ENCODE peak calls at places on chromosome X, in ten cellular contexts. K, W, T, O, D, C, R, M, S and Z are unnamed samples.

GRCh38 chrX:66672106-66672505 is 33.2 kb upstream of the EDA2R start:
- DNase-seq in K (peak), W (no peak), T (no peak), O (no peak), D (no peak), C (peak), R (no peak), M (no peak), S (no peak), Z (no peak)

GRCh38 chrX:23803931-23804381 is 21.0 kb downstream of the SAT1 start:
- DNase-seq in K (peak), W (no peak), T (no peak), O (peak), D (peak), C (peak), R (no peak), M (no peak), S (no peak), Z (no peak)

GRCh38 chrX:151085207-151085606 is 91.2 kb upstream of the GPR50 start:
- DNase-seq in K (no peak), W (no peak), T (no peak), O (no peak), D (no peak), C (no peak), R (no peak), M (no peak), S (no peak), Z (no peak)

GRCh38 chrX:69285881-69286545 is 120.8 kb upstream of the PJA1 start:
- DNase-seq in K (peak), W (peak), T (peak), O (peak), D (peak), C (peak), R (peak), M (no peak), S (peak), Z (peak)

GRCh38 chrX:123818243-123818642 is 41.6 kb upstream of the XIAP start:
- DNase-seq in K (peak), W (no peak), T (no peak), O (peak), D (peak), C (no peak), R (no peak), M (no peak), S (no peak), Z (no peak)

GRCh38 chrX:26597981-26598380 is 382.0 kb downstream of the MAGEB5 start:
- DNase-seq in K (peak), W (no peak), T (no peak), O (no peak), D (no peak), C (no peak), R (no peak), M (no peak), S (no peak), Z (no peak)

GRCh38 chrX:120468071-120468470 is 1.0 kb downstream of the LAMP2 start:
- DNase-seq in K (no peak), W (no peak), T (no peak), O (no peak), D (no peak), C (no peak), R (no peak), M (no peak), S (no peak), Z (no peak)

GRCh38 chrX:34300871-34301270 is 168.8 kb upstream of the FAM47A start:
- DNase-seq in K (peak), W (no peak), T (no peak), O (peak), D (peak), C (peak), R (no peak), M (no peak), S (no peak), Z (peak)